ENCODE peak calls at places on chromosomes 16 and 17, in nine cellular contexts. K is pancreas, Q is Panc1, I is lower lobe of right lung, O is left lung, W is endothelial cell of umbilical vein, C is ovary, S is spleen, G is sigmoid colon. D is an unnamed sample.

GRCh38 chr16:68365167-68365817 is 54.5 kb downstream of the PRMT7 start:
- DNase-seq in C (no peak), O (no peak), K (no peak), S (no peak), G (no peak), W (no peak), Q (no peak), I (peak; percentile 74), D (no peak)

GRCh38 chr17:82871056-82871775 is 31.4 kb upstream of the ZNF750 start:
- DNase-seq in S (peak; percentile 89), W (peak; percentile 71), I (peak; percentile 36), K (no peak), G (no peak), Q (no peak), C (no peak), O (no peak), D (no peak)

GRCh38 chr17:6159541-6160187 is 89.5 kb downstream of the WSCD1 start:
- DNase-seq in G (no peak), W (no peak), S (no peak), C (no peak), Q (no peak), I (no peak), K (no peak), O (no peak), D (no peak)

GRCh38 chr16:54437921-54438320 is 151.3 kb upstream of the IRX3 start:
- DNase-seq in K (no peak), S (no peak), W (no peak), G (no peak), O (no peak), I (no peak), C (no peak), Q (no peak), D (no peak)

GRCh38 chr17:51121620-51122472 is 1.2 kb upstream of the SPAG9 start:
- DNase-seq in O (peak; percentile 96), W (peak; percentile 93), K (peak; percentile 89), I (peak; percentile 95), Q (peak; percentile 99), C (peak; percentile 79), S (peak; percentile 90), G (peak; percentile 97), D (peak; percentile 77)

GRCh38 chr16:77171750-77172635 is 19.0 kb upstream of the MON1B start:
- DNase-seq in C (no peak), W (peak; percentile 76), G (no peak), S (no peak), Q (no peak), K (no peak), I (no peak), O (no peak), D (no peak)

GRCh38 chr17:71546369-71546864 is 574.4 kb upstream of the SOX9 start:
- DNase-seq in C (no peak), O (no peak), W (no peak), K (no peak), I (no peak), G (no peak), S (no peak), Q (no peak), D (no peak)

GRCh38 chr16:30068750-30069574 is 3.4 kb downstream of the ALDOA start:
- DNase-seq in C (peak; percentile 53), Q (no peak), I (no peak), G (no peak), W (peak; percentile 46), O (no peak), S (no peak), K (peak; percentile 63), D (no peak)

GRCh38 chr17:79496422-79497005 is 114.3 kb downstream of the RBFOX3 start:
- DNase-seq in I (no peak), S (no peak), C (no peak), G (no peak), O (no peak), W (no peak), Q (no peak), K (no peak), D (no peak)

GRCh38 chr16:57813466-57813865 is 11.2 kb upstream of the KIFC3 start:
- DNase-seq in O (no peak), I (no peak), W (no peak), C (no peak), G (no peak), K (no peak), S (no peak), Q (no peak), D (no peak)

GRCh38 chr16:11792404-11793260 is 4.4 kb downstream of the ZC3H7A start:
- DNase-seq in S (no peak), O (peak; percentile 63), W (no peak), I (peak; percentile 67), Q (no peak), C (no peak), K (peak; percentile 73), G (no peak), D (no peak)

DNA sequence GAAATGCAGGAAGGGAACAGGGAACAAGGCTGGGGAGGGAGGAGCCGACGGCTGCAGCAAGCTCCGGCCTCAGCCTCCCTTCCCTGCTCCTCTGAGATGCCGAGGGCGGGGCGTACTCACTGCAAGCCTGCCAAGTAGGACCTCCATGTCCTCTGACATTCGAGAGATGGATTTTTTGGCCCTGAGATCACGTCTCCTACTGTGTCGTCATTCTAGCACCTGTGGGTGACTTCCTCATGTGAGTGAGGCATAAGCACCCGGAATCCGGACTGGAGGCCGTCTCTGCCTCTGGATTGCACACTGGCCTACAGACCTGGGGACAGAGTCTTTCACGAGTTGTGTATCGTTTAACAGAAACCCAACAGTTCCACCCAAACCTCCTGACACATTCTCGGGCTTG is 14.5 kb downstream of the MRM3 start:
- DNase-seq in C (no peak), K (no peak), W (no peak), I (no peak), Q (no peak), G (no peak), O (no peak), S (peak; percentile 54), D (no peak)
- TF ChIP-seq CTCF in C (no peak), K (no peak), W (no peak), I (no peak), Q (no peak), G (no peak), O (no peak), S (no peak), D (no peak)

GRCh38 chr17:46947236-46947635 is 24.3 kb downstream of the GOSR2 start:
- DNase-seq in Q (no peak), I (no peak), G (no peak), O (no peak), S (no peak), W (no peak), C (no peak), K (no peak), D (no peak)
- H3K4me3 ChIP-seq in Q (no peak overlapping the region), I (no peak overlapping the region), G (no peak overlapping the region), O (no peak overlapping the region), S (no peak overlapping the region), W (no peak overlapping the region), C (no peak overlapping the region), K (no peak overlapping the region), D (no peak overlapping the region)

DNA sequence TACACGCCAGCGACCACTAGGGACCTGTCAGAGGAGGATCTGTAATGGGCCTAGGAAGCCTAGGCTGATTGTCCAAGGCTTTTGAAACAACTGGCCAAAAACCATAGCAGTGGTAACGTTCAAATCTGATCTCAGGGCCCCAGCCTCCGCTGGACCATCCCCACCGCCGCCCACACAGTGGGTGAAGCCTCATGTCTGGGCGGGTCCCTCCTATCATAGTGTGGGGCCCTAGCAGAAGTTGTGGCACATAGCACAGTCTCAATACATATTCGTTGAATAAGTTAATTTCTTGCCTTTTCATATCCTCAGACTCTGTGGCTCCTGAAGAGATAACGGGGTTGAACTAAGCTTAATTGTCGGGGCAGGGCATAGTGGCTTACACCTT is 818 bp downstream of the DPH1 start:
- DNase-seq in W (no peak), O (peak; percentile 64), Q (no peak), C (no peak), I (no peak), K (no peak), S (no peak), G (no peak), D (no peak)
- TF ChIP-seq CTCF in W (peak; percentile 68), O (peak; percentile 47), Q (peak; percentile 73), C (no peak), I (peak; percentile 36), K (no peak), S (peak; percentile 61), G (no peak), D (peak; percentile 76)

DNA sequence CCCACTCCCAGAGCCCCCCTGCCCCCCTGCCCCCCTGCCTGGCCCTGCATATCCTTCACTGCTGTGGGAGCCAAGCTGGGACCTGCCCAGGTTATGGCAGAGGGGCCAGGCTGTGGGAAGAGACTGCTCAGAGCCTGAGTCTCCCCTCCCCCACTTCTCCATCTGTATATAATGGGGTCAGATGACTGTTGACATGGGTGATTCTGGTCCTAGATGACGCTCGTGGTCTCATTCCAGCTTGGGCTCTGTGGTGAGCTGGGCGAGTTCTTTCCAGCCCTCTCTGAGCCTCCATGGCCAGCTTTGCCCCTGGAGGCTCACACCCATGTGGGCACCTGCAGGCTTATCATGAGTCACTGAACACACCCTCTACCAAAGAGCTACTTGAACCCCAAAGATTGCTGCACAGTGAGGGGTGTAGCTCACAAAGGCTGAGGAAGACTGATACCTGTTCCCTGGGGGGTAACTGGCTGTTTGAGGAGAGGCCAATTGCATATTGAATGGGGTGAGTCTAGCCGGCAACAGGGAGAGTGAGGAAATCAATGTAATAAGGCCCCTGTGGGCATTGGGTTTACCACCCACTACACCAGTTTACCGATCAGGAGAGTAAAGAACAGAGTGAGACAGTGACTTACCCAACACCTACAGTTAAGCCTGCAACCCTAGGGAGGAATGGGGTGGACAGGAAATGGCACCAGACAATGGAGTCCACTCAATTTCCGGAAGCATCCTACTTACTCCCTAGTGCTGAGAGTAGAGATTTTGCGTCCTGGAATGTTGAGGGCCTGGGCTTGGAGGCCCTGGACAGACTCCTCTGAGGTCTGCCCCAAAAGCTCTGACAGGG is 4.2 kb upstream of the SREBF1 start:
- DNase-seq in C (no peak), G (no peak), W (peak; percentile 21), S (no peak), K (no peak), O (no peak), Q (no peak), I (no peak), D (no peak)
- H3K4me3 ChIP-seq in C (no peak overlapping the region), G (no peak overlapping the region), W (no peak overlapping the region), S (peak overlapping the region; percentile 52), K (no peak overlapping the region), O (peak overlapping the region; percentile 12), Q (no peak overlapping the region), I (peak overlapping the region; percentile 65), D (no peak overlapping the region)

DNA sequence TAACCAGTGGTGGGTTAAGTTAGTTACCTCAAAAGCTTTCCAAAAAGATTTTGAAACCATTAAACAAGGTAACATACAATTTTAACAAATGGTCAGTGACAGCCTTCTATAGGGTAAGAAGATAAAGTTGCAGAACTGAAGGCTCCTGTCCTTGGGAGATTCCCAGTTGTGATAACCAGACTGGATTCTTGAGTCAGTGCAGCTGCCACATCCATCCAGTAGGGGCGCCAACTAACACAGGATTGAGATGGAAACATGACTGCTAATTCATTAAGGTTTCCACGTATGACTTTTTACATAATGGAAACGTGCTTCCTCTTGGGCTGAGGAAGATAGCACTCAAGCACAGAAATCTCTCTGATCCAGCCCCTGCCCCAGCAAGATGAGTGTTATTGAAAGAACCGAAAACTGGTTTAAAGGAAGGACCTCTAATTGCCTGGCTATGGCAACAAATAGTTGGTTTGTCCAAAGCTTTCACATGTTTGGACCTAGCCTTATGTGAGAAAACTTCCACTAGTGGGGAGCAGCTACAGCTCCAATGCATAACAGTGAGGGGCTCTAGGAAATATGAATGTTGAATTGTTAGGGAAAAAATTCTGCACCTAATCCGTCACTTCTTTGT is 269.8 kb upstream of the MYOCD start:
- DNase-seq in I (no peak), G (no peak), O (no peak), K (no peak), C (no peak), S (no peak), W (no peak), Q (no peak), D (no peak)
- TF ChIP-seq CTCF in I (peak; percentile 46), G (no peak), O (peak; percentile 43), K (no peak), C (no peak), S (peak; percentile 40), W (no peak), Q (peak; percentile 54), D (peak; percentile 64)